ENCODE peak calls at places on chromosomes 2 and 18, in seven cellular contexts. N is nephron progenitor cell, H is AML-193, O is cardiac septum, W is COR-L47, J is NCI-H460, L is RKO. P is an unnamed sample.

GRCh38 chr2:235663877-235664276 is 170.0 kb downstream of the AGAP1 start:
- DNase-seq in O (peak), H (no peak), J (no peak), N (no peak), W (no peak), L (no peak), P (no peak)

GRCh38 chr18:23281626-23282436 is 146.5 kb downstream of the CABLES1 start:
- DNase-seq in W (no peak), J (no peak), O (no peak), N (no peak), H (no peak), L (no peak), P (no peak)

GRCh38 chr18:48367557-48367956 is 41.6 kb downstream of the ZBTB7C start:
- DNase-seq in O (no peak), H (no peak), J (no peak), L (no peak), N (no peak), W (no peak), P (no peak)

GRCh38 chr2:232900811-232901701 is 31.0 kb downstream of the SNORC start:
- DNase-seq in J (no peak), H (no peak), N (peak), L (no peak), O (peak), W (no peak), P (no peak)

GRCh38 chr18:22052405-22053105 is 116.8 kb upstream of the GATA6 start:
- DNase-seq in L (no peak), O (no peak), N (no peak), W (no peak), J (no peak), H (no peak), P (no peak)

GRCh38 chr2:32772623-32773221 is 144.9 kb downstream of the TTC27 start:
- DNase-seq in W (peak), O (no peak), N (peak), L (peak), H (no peak), J (peak), P (no peak)

GRCh38 chr2:64592994-64593655 is 60.6 kb downstream of the SERTAD2 start:
- DNase-seq in L (no peak), H (no peak), J (no peak), N (no peak), O (no peak), W (no peak), P (no peak)

GRCh38 chr2:151523825-151524224 is 114.1 kb downstream of the RIF1 start:
- DNase-seq in N (no peak), H (no peak), O (no peak), L (peak), W (no peak), J (no peak), P (no peak)

GRCh38 chr2:36169843-36170242 is 185.7 kb upstream of the CRIM1 start:
- DNase-seq in N (no peak), J (no peak), O (no peak), W (no peak), L (no peak), H (no peak), P (no peak)

GRCh38 chr2:166632616-166633015 is 138.6 kb upstream of the SCN7A start:
- DNase-seq in W (peak), O (no peak), L (no peak), H (no peak), N (no peak), J (no peak), P (no peak)

GRCh38 chr18:30623401-30624065 is 419.0 kb downstream of the DSC3 start:
- DNase-seq in N (no peak), W (no peak), H (no peak), J (no peak), O (no peak), L (peak), P (no peak)

GRCh38 chr2:121233486-121234110 is 51.4 kb downstream of the TFCP2L1 start:
- DNase-seq in N (no peak), H (no peak), W (no peak), L (no peak), J (no peak), O (no peak), P (no peak)

GRCh38 chr2:73253901-73254300 is 19.8 kb downstream of the CCT7 start:
- DNase-seq in O (no peak), W (no peak), H (peak), J (no peak), L (no peak), N (no peak), P (no peak)

GRCh38 chr2:27448381-27448780 is 6.2 kb downstream of the KRTCAP3 start:
- DNase-seq in H (no peak), L (no peak), N (no peak), J (no peak), W (peak), O (no peak), P (no peak)

GRCh38 chr2:85642725-85643124 is 25.3 kb downstream of the SFTPB start:
- DNase-seq in N (no peak), W (no peak), O (peak), L (no peak), H (no peak), J (no peak), P (no peak)

GRCh38 chr2:26384597-26384996 is 17.1 kb upstream of the DRC1 start:
- DNase-seq in N (no peak), J (no peak), H (no peak), L (no peak), O (no peak), W (no peak), P (no peak)

GRCh38 chr2:160869411-160869810 is 290.8 kb upstream of the TANK start:
- DNase-seq in J (no peak), N (no peak), W (no peak), L (no peak), H (no peak), O (no peak), P (no peak)

GRCh38 chr2:215870088-215870490 is 143.3 kb downstream of the MREG start:
- DNase-seq in H (no peak), L (no peak), W (no peak), J (peak), N (no peak), O (no peak), P (no peak)

GRCh38 chr18:50203801-50204604 is 9.1 kb upstream of the MYO5B start:
- DNase-seq in L (peak), J (peak), H (no peak), O (no peak), N (peak), W (peak), P (peak)

GRCh38 chr2:105376789-105377231 is 22.0 kb downstream of the FHL2 start:
- DNase-seq in W (no peak), L (peak), N (no peak), O (no peak), H (no peak), J (no peak), P (no peak)

GRCh38 chr2:26245810-26246209 is 1.1 kb downstream of the HADHB start:
- DNase-seq in H (no peak), N (no peak), J (no peak), W (no peak), O (no peak), L (peak), P (no peak)

GRCh38 chr2:72027426-72028161 is 120.1 kb downstream of the CYP26B1 start:
- DNase-seq in J (no peak), L (no peak), H (no peak), W (no peak), N (no peak), O (peak), P (no peak)

GRCh38 chr2:54897420-54898310 is 152.6 kb downstream of the RTN4 start:
- DNase-seq in H (no peak), O (no peak), W (no peak), N (no peak), J (no peak), L (no peak), P (peak)

GRCh38 chr18:72986103-72986502 is 118.3 kb upstream of the NETO1 start:
- DNase-seq in W (no peak), J (no peak), N (no peak), H (no peak), L (peak), O (no peak), P (no peak)

GRCh38 chr18:10420561-10421352 is 33.7 kb upstream of the APCDD1 start:
- DNase-seq in W (no peak), N (no peak), H (no peak), J (no peak), L (peak), O (no peak), P (no peak)

GRCh38 chr18:27042177-27042576 is 142.9 kb downstream of the CHST9 start:
- DNase-seq in H (no peak), L (no peak), O (no peak), J (no peak), N (no peak), W (no peak), P (no peak)

GRCh38 chr18:13364721-13365205 is 146.2 kb downstream of the LDLRAD4 start:
- DNase-seq in J (no peak), O (no peak), W (no peak), L (no peak), N (no peak), H (no peak), P (no peak)

GRCh38 chr2:83850071-83850725 is 608.9 kb downstream of the SUCLG1 start:
- DNase-seq in N (no peak), L (no peak), H (no peak), J (no peak), O (no peak), W (no peak), P (no peak)

GRCh38 chr2:69020496-69020895 is 7.5 kb downstream of the ANTXR1 start:
- DNase-seq in J (no peak), N (no peak), O (no peak), W (peak), H (no peak), L (no peak), P (no peak)

GRCh38 chr2:9887513-9887912 is 44.2 kb downstream of the TAF1B start:
- DNase-seq in J (no peak), L (no peak), O (no peak), N (no peak), W (no peak), H (no peak), P (no peak)

GRCh38 chr2:176542456-176542855 is 273.2 kb downstream of the MTX2 start:
- DNase-seq in N (no peak), H (no peak), L (no peak), J (no peak), W (no peak), O (no peak), P (no peak)

GRCh38 chr2:189662674-189663226 is 1.5 kb downstream of the ASNSD1 start:
- DNase-seq in O (no peak), J (no peak), N (peak), L (peak), H (no peak), W (no peak), P (no peak)

GRCh38 chr2:224392545-224392944 is 9.4 kb downstream of the FAM124B start:
- DNase-seq in W (no peak), O (no peak), L (no peak), H (no peak), J (no peak), N (no peak), P (no peak)

GRCh38 chr2:66496680-66497420 is 61.9 kb downstream of the MEIS1 start:
- DNase-seq in H (no peak), L (no peak), J (no peak), N (no peak), O (no peak), W (no peak), P (no peak)

GRCh38 chr2:189408294-189408693 is 33.0 kb upstream of the WDR75 start:
- DNase-seq in O (no peak), L (no peak), J (no peak), H (no peak), W (no peak), N (no peak), P (no peak)

GRCh38 chr2:128347701-128348504 is 29.2 kb upstream of the HS6ST1 start:
- DNase-seq in N (no peak), W (peak), L (no peak), J (no peak), O (peak), H (no peak), P (no peak)

GRCh38 chr2:102063948-102064678 is 72.4 kb downstream of the IL1R2 start:
- DNase-seq in W (no peak), H (peak), J (peak), N (peak), L (peak), O (peak), P (no peak)